ENCODE peak calls at places on chromosomes 1 and 21, in four cellular contexts. V is GM13977, O is OCI-LY7, M is heart left ventricle. B is an unnamed sample.

GRCh38 chr21:32413697-32414578 is 1.4 kb downstream of the EVA1C start:
- DNase-seq in V (no peak), O (no peak), M (no peak), B (no peak)

GRCh38 chr1:15882665-15883064 is 35.2 kb downstream of the SPEN start:
- DNase-seq in V (no peak), O (no peak), M (no peak), B (no peak)

GRCh38 chr1:2213576-2214505 is 14.3 kb upstream of the SKI start:
- DNase-seq in V (no peak), O (no peak), M (peak; percentile 90), B (peak; percentile 74)

GRCh38 chr1:156100205-156100995 is 14.1 kb upstream of the LMNA start:
- DNase-seq in V (no peak), O (no peak), M (no peak), B (peak; percentile 71)

GRCh38 chr1:155910621-155911121 is 478 bp downstream of the RIT1 start:
- DNase-seq in V (peak; percentile 44), O (peak; percentile 31), M (peak; percentile 32), B (no peak)

GRCh38 chr1:219666242-219666641 is 53.3 kb upstream of the ZC3H11B start:
- DNase-seq in V (no peak), O (no peak), M (no peak), B (no peak)

GRCh38 chr1:151222130-151222529 is 23.8 kb downstream of the PIP5K1A start:
- DNase-seq in V (no peak), O (no peak), M (no peak), B (no peak)

GRCh38 chr1:22711071-22711470 is 432 bp downstream of the EPHB2 start:
- DNase-seq in V (peak; percentile 50), O (no peak), M (no peak), B (peak; percentile 50)

GRCh38 chr1:169330927-169331326 is 36.7 kb downstream of the NME7 start:
- DNase-seq in V (no peak), O (no peak), M (no peak), B (no peak)

GRCh38 chr1:155003227-155003765 is 694 bp downstream of the ZBTB7B start:
- DNase-seq in V (no peak), O (peak; percentile 43), M (no peak), B (peak; percentile 55)

GRCh38 chr1:1598720-1599029 is 1.3 kb downstream of the FNDC10 start:
- DNase-seq in V (peak; percentile 33), O (no peak), M (no peak), B (no peak)

GRCh38 chr1:223836586-223836985 is 9.2 kb downstream of the TP53BP2 start:
- DNase-seq in V (no peak), O (no peak), M (no peak), B (no peak)

GRCh38 chr1:175126347-175126746 is 58.7 kb downstream of the TNN start:
- DNase-seq in V (no peak), O (no peak), M (no peak), B (no peak)

GRCh38 chr1:234604726-234605492 is 5.1 kb downstream of the IRF2BP2 start:
- DNase-seq in V (no peak), O (no peak), M (no peak), B (no peak)

GRCh38 chr1:115908565-115909334 is 67.6 kb upstream of the SLC22A15 start:
- DNase-seq in V (no peak), O (no peak), M (no peak), B (no peak)

GRCh38 chr1:109883248-109883955 is 27.2 kb upstream of the CSF1 start:
- DNase-seq in V (no peak), O (no peak), M (peak; percentile 33), B (no peak)

GRCh38 chr1:225882008-225882698 is at the start of gene TMEM63A:
- DNase-seq in V (peak; percentile 97), O (peak; percentile 86), M (peak; percentile 96), B (peak; percentile 95)

GRCh38 chr1:190084552-190084951 is 393.1 kb downstream of the BRINP3 start:
- DNase-seq in V (no peak), O (peak; percentile 24), M (no peak), B (no peak)

GRCh38 chr1:65148548-65149390 is 766 bp downstream of the AK4 start:
- DNase-seq in V (peak; percentile 78), O (peak; percentile 2), M (peak; percentile 43), B (peak; percentile 63)

GRCh38 chr1:228735871-228736586 is 750 bp downstream of the RHOU start:
- DNase-seq in V (no peak), O (no peak), M (peak; percentile 33), B (peak; percentile 66)

GRCh38 chr1:169892819-169893644 is 664 bp downstream of the SCYL3 start:
- DNase-seq in V (peak; percentile 30), O (peak; percentile 11), M (peak; percentile 41), B (no peak)

GRCh38 chr1:23477359-23478144 is 6.4 kb downstream of the ASAP3 start:
- DNase-seq in V (no peak), O (no peak), M (no peak), B (no peak)

GRCh38 chr1:204384636-204385354 is 25.1 kb upstream of the PLEKHA6 start:
- DNase-seq in V (no peak), O (no peak), M (peak; percentile 36), B (no peak)

GRCh38 chr1:42439940-42440339 is 15.9 kb downstream of the ZMYND12 start:
- DNase-seq in V (no peak), O (no peak), M (no peak), B (no peak)

GRCh38 chr1:38551908-38552307 is 307.7 kb downstream of the RRAGC start:
- DNase-seq in V (no peak), O (no peak), M (no peak), B (no peak)

GRCh38 chr1:78003882-78004718 is 639 bp upstream of the DNAJB4 start:
- DNase-seq in V (peak; percentile 39), O (peak; percentile 75), M (peak; percentile 54), B (peak; percentile 45)

GRCh38 chr21:34885636-34886553 is 163.2 kb downstream of the RUNX1 start:
- DNase-seq in V (no peak), O (no peak), M (no peak), B (no peak)

GRCh38 chr1:44284184-44284583 is 70.9 kb downstream of the ERI3 start:
- DNase-seq in V (no peak), O (no peak), M (no peak), B (no peak)

GRCh38 chr1:67261646-67262045 is 46.0 kb upstream of the IL12RB2 start:
- DNase-seq in V (no peak), O (peak; percentile 17), M (no peak), B (no peak)

GRCh38 chr1:155016231-155016831 is 13.7 kb downstream of the ZBTB7B start:
- DNase-seq in V (no peak), O (peak; percentile 80), M (no peak), B (peak; percentile 57)

DNA sequence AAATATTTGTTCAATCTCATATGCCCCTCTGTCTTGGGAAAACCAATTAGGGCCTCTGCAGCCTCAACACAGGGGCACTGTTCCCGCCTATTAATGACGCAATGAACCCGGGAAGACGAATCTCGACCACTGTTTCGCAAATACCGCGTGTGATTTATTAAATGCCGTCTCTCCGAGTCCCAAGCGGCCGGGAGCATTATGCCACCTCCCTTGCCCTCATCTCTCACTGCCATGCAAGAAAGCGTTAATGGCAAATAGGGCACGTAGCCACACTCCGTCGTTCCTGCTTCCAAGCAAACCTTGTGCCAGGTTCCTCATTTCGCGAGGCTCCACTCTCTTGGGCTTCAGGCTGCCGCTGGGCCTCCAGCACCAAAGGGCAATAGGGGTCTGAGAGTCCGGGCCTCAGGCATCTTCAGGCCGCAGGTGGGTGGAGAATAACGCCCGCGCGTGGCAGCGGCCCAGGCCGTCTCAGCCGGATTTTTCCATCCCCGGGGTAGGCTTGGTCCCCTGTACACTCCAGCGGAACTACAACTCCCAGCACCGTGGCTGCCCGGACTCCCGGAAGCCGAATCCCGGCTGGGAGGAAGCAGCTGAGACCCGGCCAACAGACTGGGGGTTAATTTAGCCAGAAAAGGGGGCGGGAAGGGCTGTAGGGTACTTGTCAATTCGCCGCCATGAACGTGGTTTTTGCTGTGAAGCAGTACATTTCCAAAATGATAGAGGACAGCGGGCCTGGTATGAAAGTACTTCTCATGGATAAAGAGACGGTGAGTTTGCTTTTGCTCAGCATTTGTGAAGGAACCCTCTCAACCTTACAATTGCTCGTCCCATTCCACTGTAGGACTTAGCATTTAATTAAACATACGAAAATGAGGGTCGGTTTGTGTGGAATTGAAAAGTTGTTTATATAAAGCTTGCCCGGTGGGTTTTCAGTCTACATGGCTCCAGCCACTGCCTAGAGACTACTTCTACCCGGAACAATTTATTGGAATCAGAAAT is at the start of gene VPS45:
- DNase-seq in V (peak; percentile 82), O (peak; percentile 93), M (peak; percentile 92), B (peak; percentile 93)
- TF ChIP-seq CTCF in V (no peak), O (no peak), M (peak; percentile 10), B (no peak)

DNA sequence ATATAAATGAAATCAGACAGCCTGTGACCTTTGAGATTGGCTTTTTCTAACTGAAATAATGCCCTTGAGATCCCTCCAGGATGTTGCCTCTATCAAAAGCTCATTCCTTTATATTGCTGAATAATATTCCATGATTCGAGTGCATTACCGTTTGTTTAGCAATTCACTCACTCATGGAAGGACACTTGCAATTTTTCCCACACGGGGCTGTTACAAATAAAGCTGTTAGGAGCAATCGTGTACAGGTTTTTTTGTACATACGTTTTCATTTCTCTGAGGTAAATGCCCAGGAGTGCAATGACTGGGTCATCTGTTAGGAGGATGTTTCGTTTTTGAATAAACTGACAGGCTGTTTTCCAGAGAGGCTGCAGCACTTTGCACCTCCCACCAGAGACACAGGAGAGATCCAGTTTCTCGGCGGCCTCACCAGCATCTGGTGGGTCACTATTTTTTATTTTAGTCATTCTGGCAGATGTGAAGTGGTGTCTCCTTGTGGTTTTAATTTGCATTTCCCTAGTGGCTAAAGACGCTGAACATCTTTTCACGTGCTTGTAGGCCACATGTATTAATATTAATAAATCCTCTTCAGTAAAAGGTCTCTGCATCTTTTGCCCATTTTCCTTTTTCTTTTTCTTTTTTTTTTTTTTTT is 11.0 kb downstream of the PRDM15 start:
- DNase-seq in V (peak; percentile 68), O (peak; percentile 96), M (no peak), B (no peak)
- TF ChIP-seq CTCF in V (no peak), O (no peak), M (no peak), B (no peak)

GRCh38 chr21:26169061-26169610 is 1.4 kb downstream of the APP start:
- DNase-seq in V (peak; percentile 79), O (no peak), M (peak; percentile 49), B (peak; percentile 56)
- TF ChIP-seq CTCF in V (no peak), O (no peak), M (peak; percentile 8), B (no peak)

GRCh38 chr1:201267481-201268229 is 15.7 kb upstream of the PKP1 start:
- DNase-seq in V (no peak), O (no peak), M (no peak), B (no peak)
- TF ChIP-seq CTCF in V (no peak), O (no peak), M (no peak), B (no peak)

GRCh38 chr1:231139659-231140650 is 21.9 kb upstream of the TRIM67 start:
- DNase-seq in V (no peak), O (no peak), M (no peak), B (no peak)
- TF ChIP-seq CTCF in V (no peak), O (no peak), M (no peak), B (no peak)

B was measured in mucosa of descending colon.